ENCODE peak calls at places on chromosome 12, in ten cellular contexts. One of them, this sample, is unnamed.
A peak's percentile ranks its signal among the peaks of the same experiment; 100 is the strongest.

GRCh38 chr12:71191509-71192196 is 33.9 kb upstream of the TSPAN8 start:
- DNase-seq in psoas muscle: no peak
- DNase-seq in nephron progenitor cell: no peak
- DNase-seq in tibial artery: no peak
- DNase-seq in fibroblast of mammary gland: no peak
- DNase-seq in fibroblast of the aortic adventitia: no peak
- DNase-seq in fibroblast of lung: no peak
- DNase-seq in cardiac muscle cell: no peak
- DNase-seq in endothelial cell of umbilical vein: no peak
- DNase-seq in BE2C: no peak
- DNase-seq in this sample: no peak

GRCh38 chr12:84950971-84951546 is 38.5 kb upstream of the SLC6A15 start:
- DNase-seq in psoas muscle: no peak
- DNase-seq in nephron progenitor cell: no peak
- DNase-seq in tibial artery: no peak
- DNase-seq in fibroblast of mammary gland: no peak
- DNase-seq in fibroblast of the aortic adventitia: no peak
- DNase-seq in fibroblast of lung: no peak
- DNase-seq in cardiac muscle cell: no peak
- DNase-seq in endothelial cell of umbilical vein: no peak
- DNase-seq in BE2C: no peak
- DNase-seq in this sample: no peak

GRCh38 chr12:9634177-9634803 is 26.6 kb upstream of the KLRB1 start:
- DNase-seq in psoas muscle: no peak
- DNase-seq in nephron progenitor cell: peak; percentile 39
- DNase-seq in tibial artery: peak; percentile 42
- DNase-seq in fibroblast of mammary gland: peak; percentile 59
- DNase-seq in fibroblast of the aortic adventitia: peak; percentile 74
- DNase-seq in fibroblast of lung: peak; percentile 28
- DNase-seq in cardiac muscle cell: peak; percentile 64
- DNase-seq in endothelial cell of umbilical vein: peak; percentile 70
- DNase-seq in BE2C: peak; percentile 51
- DNase-seq in this sample: no peak

GRCh38 chr12:122830517-122831214 is 4.6 kb upstream of the HIP1R start:
- DNase-seq in psoas muscle: no peak
- DNase-seq in nephron progenitor cell: no peak
- DNase-seq in tibial artery: no peak
- DNase-seq in fibroblast of mammary gland: peak; percentile 99
- DNase-seq in fibroblast of the aortic adventitia: peak; percentile 88
- DNase-seq in fibroblast of lung: peak; percentile 81
- DNase-seq in cardiac muscle cell: no peak
- DNase-seq in endothelial cell of umbilical vein: no peak
- DNase-seq in BE2C: no peak
- DNase-seq in this sample: no peak

GRCh38 chr12:110247340-110248095 is 33.5 kb upstream of the ATP2A2 start:
- DNase-seq in psoas muscle: peak; percentile 35
- DNase-seq in nephron progenitor cell: no peak
- DNase-seq in tibial artery: no peak
- DNase-seq in fibroblast of mammary gland: no peak
- DNase-seq in fibroblast of the aortic adventitia: no peak
- DNase-seq in fibroblast of lung: peak; percentile 20
- DNase-seq in cardiac muscle cell: no peak
- DNase-seq in endothelial cell of umbilical vein: no peak
- DNase-seq in BE2C: peak; percentile 46
- DNase-seq in this sample: no peak

GRCh38 chr12:22306311-22306710 is 28.2 kb downstream of the ST8SIA1 start:
- DNase-seq in psoas muscle: no peak
- DNase-seq in nephron progenitor cell: no peak
- DNase-seq in tibial artery: no peak
- DNase-seq in fibroblast of mammary gland: peak; percentile 27
- DNase-seq in fibroblast of the aortic adventitia: peak; percentile 61
- DNase-seq in fibroblast of lung: peak; percentile 67
- DNase-seq in cardiac muscle cell: no peak
- DNase-seq in endothelial cell of umbilical vein: no peak
- DNase-seq in BE2C: no peak
- DNase-seq in this sample: no peak

GRCh38 chr12:16063728-16064127 is 152.6 kb downstream of the DERA start:
- DNase-seq in psoas muscle: no peak
- DNase-seq in nephron progenitor cell: no peak
- DNase-seq in tibial artery: no peak
- DNase-seq in fibroblast of mammary gland: peak; percentile 21
- DNase-seq in fibroblast of the aortic adventitia: peak; percentile 37
- DNase-seq in fibroblast of lung: peak; percentile 9
- DNase-seq in cardiac muscle cell: no peak
- DNase-seq in endothelial cell of umbilical vein: peak; percentile 8
- DNase-seq in BE2C: no peak
- DNase-seq in this sample: no peak

GRCh38 chr12:18383203-18383602 is 121.9 kb downstream of the PIK3C2G start:
- DNase-seq in psoas muscle: no peak
- DNase-seq in nephron progenitor cell: no peak
- DNase-seq in tibial artery: no peak
- DNase-seq in fibroblast of mammary gland: peak; percentile 78
- DNase-seq in fibroblast of the aortic adventitia: peak; percentile 94
- DNase-seq in fibroblast of lung: peak; percentile 92
- DNase-seq in cardiac muscle cell: peak; percentile 49
- DNase-seq in endothelial cell of umbilical vein: peak; percentile 46
- DNase-seq in BE2C: no peak
- DNase-seq in this sample: no peak

GRCh38 chr12:126668961-126669360 is 1598.0 kb upstream of the TMEM132C start:
- DNase-seq in psoas muscle: no peak
- DNase-seq in nephron progenitor cell: no peak
- DNase-seq in tibial artery: no peak
- DNase-seq in fibroblast of mammary gland: peak; percentile 48
- DNase-seq in fibroblast of the aortic adventitia: peak; percentile 86
- DNase-seq in fibroblast of lung: peak; percentile 90
- DNase-seq in cardiac muscle cell: no peak
- DNase-seq in endothelial cell of umbilical vein: no peak
- DNase-seq in BE2C: no peak
- DNase-seq in this sample: no peak

GRCh38 chr12:132356686-132357622 is 27.6 kb upstream of the GALNT9 start:
- DNase-seq in psoas muscle: no peak
- DNase-seq in nephron progenitor cell: no peak
- DNase-seq in tibial artery: no peak
- DNase-seq in fibroblast of mammary gland: peak; percentile 69
- DNase-seq in fibroblast of the aortic adventitia: peak; percentile 5
- DNase-seq in fibroblast of lung: peak; percentile 47
- DNase-seq in cardiac muscle cell: no peak
- DNase-seq in endothelial cell of umbilical vein: peak; percentile 51
- DNase-seq in BE2C: peak; percentile 3
- DNase-seq in this sample: no peak

GRCh38 chr12:80702889-80703605 is 4.4 kb upstream of the MYF6 start:
- DNase-seq in psoas muscle: no peak
- DNase-seq in nephron progenitor cell: no peak
- DNase-seq in tibial artery: no peak
- DNase-seq in fibroblast of mammary gland: peak; percentile 88
- DNase-seq in fibroblast of the aortic adventitia: peak; percentile 28
- DNase-seq in fibroblast of lung: peak; percentile 88
- DNase-seq in cardiac muscle cell: peak; percentile 12
- DNase-seq in endothelial cell of umbilical vein: no peak
- DNase-seq in BE2C: no peak
- DNase-seq in this sample: no peak

GRCh38 chr12:28876423-28876822 is 272.7 kb upstream of the FAR2 start:
- DNase-seq in psoas muscle: no peak
- DNase-seq in nephron progenitor cell: no peak
- DNase-seq in tibial artery: no peak
- DNase-seq in fibroblast of mammary gland: no peak
- DNase-seq in fibroblast of the aortic adventitia: no peak
- DNase-seq in fibroblast of lung: no peak
- DNase-seq in cardiac muscle cell: no peak
- DNase-seq in endothelial cell of umbilical vein: peak; percentile 14
- DNase-seq in BE2C: no peak
- DNase-seq in this sample: no peak

GRCh38 chr12:59891180-59891579 is 295.4 kb downstream of the SLC16A7 start:
- DNase-seq in psoas muscle: no peak
- DNase-seq in nephron progenitor cell: no peak
- DNase-seq in tibial artery: no peak
- DNase-seq in fibroblast of mammary gland: no peak
- DNase-seq in fibroblast of the aortic adventitia: no peak
- DNase-seq in fibroblast of lung: no peak
- DNase-seq in cardiac muscle cell: no peak
- DNase-seq in endothelial cell of umbilical vein: peak; percentile 32
- DNase-seq in BE2C: no peak
- DNase-seq in this sample: no peak

GRCh38 chr12:105100998-105101397 is 6.5 kb upstream of the WASHC4 start:
- DNase-seq in psoas muscle: no peak
- DNase-seq in nephron progenitor cell: no peak
- DNase-seq in tibial artery: no peak
- DNase-seq in fibroblast of mammary gland: peak; percentile 48
- DNase-seq in fibroblast of the aortic adventitia: peak; percentile 66
- DNase-seq in fibroblast of lung: no peak
- DNase-seq in cardiac muscle cell: no peak
- DNase-seq in endothelial cell of umbilical vein: peak; percentile 22
- DNase-seq in BE2C: no peak
- DNase-seq in this sample: no peak
- TF ChIP-seq CTCF in psoas muscle: no peak
- TF ChIP-seq CTCF in nephron progenitor cell: no peak
- TF ChIP-seq CTCF in tibial artery: no peak
- TF ChIP-seq CTCF in fibroblast of mammary gland: no peak
- TF ChIP-seq CTCF in fibroblast of the aortic adventitia: no peak
- TF ChIP-seq CTCF in fibroblast of lung: no peak
- TF ChIP-seq CTCF in cardiac muscle cell: peak; percentile 20
- TF ChIP-seq CTCF in endothelial cell of umbilical vein: no peak
- TF ChIP-seq CTCF in BE2C: no peak
- TF ChIP-seq CTCF in this sample: no peak

DNA sequence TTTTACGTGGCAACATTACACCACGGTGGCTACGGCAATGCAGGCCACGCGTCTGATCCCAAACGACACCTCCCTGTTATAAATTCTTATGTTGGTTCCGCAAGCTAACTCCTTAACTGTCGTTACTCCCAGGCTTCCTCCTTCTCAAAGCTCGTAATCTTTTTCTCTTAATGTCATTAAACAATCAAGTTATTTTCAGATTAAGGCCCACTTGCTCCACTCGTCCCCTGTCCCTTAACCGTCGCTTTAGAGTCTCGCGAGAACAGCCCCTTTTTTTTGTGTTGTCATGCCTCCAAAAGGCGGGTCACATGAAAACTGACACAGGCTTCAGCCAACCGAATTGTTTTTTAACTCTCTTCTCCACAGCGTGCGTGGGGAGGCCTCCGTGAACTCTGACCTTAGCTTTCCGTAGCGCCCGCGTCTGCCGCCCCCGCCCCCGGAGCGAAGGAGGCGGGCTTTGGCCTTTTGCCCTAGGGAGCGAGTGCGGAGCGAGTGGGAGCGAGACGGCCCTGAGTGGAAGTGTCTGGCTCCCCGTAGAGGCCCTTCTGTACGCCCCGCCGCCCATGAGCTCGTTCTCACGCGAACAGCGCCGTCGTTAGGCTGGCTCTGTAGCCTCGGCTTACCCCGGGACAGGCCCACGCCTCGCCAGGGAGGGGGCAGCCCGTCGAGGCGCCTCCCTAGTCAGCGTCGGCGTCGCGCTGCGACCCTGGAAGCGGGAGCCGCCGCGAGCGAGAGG is at the start of gene CAND1:
- DNase-seq in psoas muscle: peak; percentile 98
- DNase-seq in nephron progenitor cell: peak; percentile 91
- DNase-seq in tibial artery: peak; percentile 96
- DNase-seq in fibroblast of mammary gland: peak; percentile 99
- DNase-seq in fibroblast of the aortic adventitia: peak; percentile 100
- DNase-seq in fibroblast of lung: peak; percentile 98
- DNase-seq in cardiac muscle cell: peak; percentile 98
- DNase-seq in endothelial cell of umbilical vein: peak; percentile 99
- DNase-seq in BE2C: peak; percentile 95
- DNase-seq in this sample: peak; percentile 97
- TF ChIP-seq CTCF in psoas muscle: peak; percentile 4
- TF ChIP-seq CTCF in nephron progenitor cell: no peak
- TF ChIP-seq CTCF in tibial artery: no peak
- TF ChIP-seq CTCF in fibroblast of mammary gland: no peak
- TF ChIP-seq CTCF in fibroblast of the aortic adventitia: no peak
- TF ChIP-seq CTCF in fibroblast of lung: no peak
- TF ChIP-seq CTCF in cardiac muscle cell: peak; percentile 12
- TF ChIP-seq CTCF in endothelial cell of umbilical vein: no peak
- TF ChIP-seq CTCF in BE2C: peak; percentile 10
- TF ChIP-seq CTCF in this sample: no peak

GRCh38 chr12:19997996-19998395 is 370.3 kb upstream of the PDE3A start:
- DNase-seq in psoas muscle: no peak
- DNase-seq in nephron progenitor cell: no peak
- DNase-seq in tibial artery: no peak
- DNase-seq in fibroblast of mammary gland: no peak
- DNase-seq in fibroblast of the aortic adventitia: peak; percentile 9
- DNase-seq in fibroblast of lung: no peak
- DNase-seq in cardiac muscle cell: no peak
- DNase-seq in endothelial cell of umbilical vein: peak; percentile 22
- DNase-seq in BE2C: no peak
- DNase-seq in this sample: no peak

GRCh38 chr12:19999793-20000138 is 368.6 kb upstream of the PDE3A start:
- DNase-seq in psoas muscle: no peak
- DNase-seq in nephron progenitor cell: no peak
- DNase-seq in tibial artery: no peak
- DNase-seq in fibroblast of mammary gland: no peak
- DNase-seq in fibroblast of the aortic adventitia: no peak
- DNase-seq in fibroblast of lung: no peak
- DNase-seq in cardiac muscle cell: no peak
- DNase-seq in endothelial cell of umbilical vein: no peak
- DNase-seq in BE2C: no peak
- DNase-seq in this sample: no peak

GRCh38 chr12:19992311-19992710 is 376.0 kb upstream of the PDE3A start:
- DNase-seq in psoas muscle: no peak
- DNase-seq in nephron progenitor cell: no peak
- DNase-seq in tibial artery: no peak
- DNase-seq in fibroblast of mammary gland: no peak
- DNase-seq in fibroblast of the aortic adventitia: no peak
- DNase-seq in fibroblast of lung: no peak
- DNase-seq in cardiac muscle cell: no peak
- DNase-seq in endothelial cell of umbilical vein: no peak
- DNase-seq in BE2C: no peak
- DNase-seq in this sample: no peak

GRCh38 chr12:19998968-19999792 is 369.2 kb upstream of the PDE3A start:
- DNase-seq in psoas muscle: no peak
- DNase-seq in nephron progenitor cell: no peak
- DNase-seq in tibial artery: no peak
- DNase-seq in fibroblast of mammary gland: no peak
- DNase-seq in fibroblast of the aortic adventitia: no peak
- DNase-seq in fibroblast of lung: no peak
- DNase-seq in cardiac muscle cell: no peak
- DNase-seq in endothelial cell of umbilical vein: peak; percentile 70
- DNase-seq in BE2C: no peak
- DNase-seq in this sample: no peak

GRCh38 chr12:19994970-19995369 is 373.4 kb upstream of the PDE3A start:
- DNase-seq in psoas muscle: no peak
- DNase-seq in nephron progenitor cell: no peak
- DNase-seq in tibial artery: no peak
- DNase-seq in fibroblast of mammary gland: peak; percentile 24
- DNase-seq in fibroblast of the aortic adventitia: peak; percentile 36
- DNase-seq in fibroblast of lung: no peak
- DNase-seq in cardiac muscle cell: no peak
- DNase-seq in endothelial cell of umbilical vein: peak; percentile 63
- DNase-seq in BE2C: no peak
- DNase-seq in this sample: no peak
- TF ChIP-seq CTCF in psoas muscle: peak; percentile 16
- TF ChIP-seq CTCF in nephron progenitor cell: no peak
- TF ChIP-seq CTCF in tibial artery: no peak
- TF ChIP-seq CTCF in fibroblast of mammary gland: peak; percentile 19
- TF ChIP-seq CTCF in fibroblast of the aortic adventitia: peak; percentile 12
- TF ChIP-seq CTCF in fibroblast of lung: no peak
- TF ChIP-seq CTCF in cardiac muscle cell: peak; percentile 35
- TF ChIP-seq CTCF in endothelial cell of umbilical vein: no peak
- TF ChIP-seq CTCF in BE2C: no peak
- TF ChIP-seq CTCF in this sample: no peak

GRCh38 chr12:6753772-6754356 is 923 bp upstream of the MLF2 start:
- DNase-seq in psoas muscle: no peak
- DNase-seq in nephron progenitor cell: peak; percentile 21
- DNase-seq in tibial artery: no peak
- DNase-seq in fibroblast of mammary gland: peak; percentile 72
- DNase-seq in fibroblast of the aortic adventitia: no peak
- DNase-seq in fibroblast of lung: no peak
- DNase-seq in cardiac muscle cell: no peak
- DNase-seq in endothelial cell of umbilical vein: no peak
- DNase-seq in BE2C: no peak
- DNase-seq in this sample: no peak
- TF ChIP-seq CTCF in psoas muscle: no peak
- TF ChIP-seq CTCF in nephron progenitor cell: peak; percentile 93
- TF ChIP-seq CTCF in tibial artery: peak; percentile 97
- TF ChIP-seq CTCF in fibroblast of mammary gland: peak; percentile 92
- TF ChIP-seq CTCF in fibroblast of the aortic adventitia: peak; percentile 97
- TF ChIP-seq CTCF in fibroblast of lung: peak; percentile 90
- TF ChIP-seq CTCF in cardiac muscle cell: peak; percentile 98
- TF ChIP-seq CTCF in endothelial cell of umbilical vein: peak; percentile 99
- TF ChIP-seq CTCF in BE2C: no peak
- TF ChIP-seq CTCF in this sample: peak; percentile 95

This sample was measured in CD14-positive monocyte.